ENCODE peak calls at places on chromosomes 3 and 15, in ten cellular contexts. P is K562, R is SJSA1, F is psoas muscle, I is uterus, S is left ventricle myocardium inferior, X is MM.1S, Q is astrocyte of the spinal cord, O is WERI-Rb-1, D is Peyer's patch. W is an unnamed sample.

GRCh38 chr15:77980094-77980493 is 97.4 kb downstream of the TBC1D2B start:
- DNase-seq in P (no peak), R (no peak), F (no peak), I (no peak), S (no peak), X (no peak), Q (no peak), O (no peak), D (no peak), W (peak)

GRCh38 chr3:16004812-16005211 is 169.7 kb upstream of the GALNT15 start:
- DNase-seq in P (no peak), R (no peak), F (no peak), I (no peak), S (no peak), X (no peak), Q (no peak), O (no peak), D (no peak), W (no peak)

GRCh38 chr15:65829150-65829764 is 37.2 kb upstream of the DENND4A start:
- DNase-seq in P (peak), R (no peak), F (no peak), I (no peak), S (no peak), X (peak), Q (peak), O (peak), D (no peak), W (no peak)

GRCh38 chr3:195034101-195034500 is 236.9 kb downstream of the XXYLT1 start:
- DNase-seq in P (no peak), R (no peak), F (no peak), I (no peak), S (no peak), X (no peak), Q (no peak), O (no peak), D (no peak), W (no peak)

GRCh38 chr3:61687206-61687605 is 125.8 kb downstream of the PTPRG start:
- DNase-seq in P (no peak), R (no peak), F (no peak), I (no peak), S (no peak), X (no peak), Q (no peak), O (no peak), D (no peak), W (no peak)

GRCh38 chr15:66775127-66776105 is 73.4 kb downstream of the SMAD6 start:
- DNase-seq in P (no peak), R (no peak), F (no peak), I (peak), S (no peak), X (no peak), Q (peak), O (no peak), D (peak), W (no peak)

GRCh38 chr3:150359381-150359780 is 48.7 kb upstream of the TSC22D2 start:
- DNase-seq in P (no peak), R (no peak), F (no peak), I (no peak), S (no peak), X (no peak), Q (peak), O (no peak), D (no peak), W (no peak)

GRCh38 chr15:36805278-36805677 is 225.9 kb downstream of the CDIN1 start:
- DNase-seq in P (no peak), R (no peak), F (no peak), I (no peak), S (no peak), X (no peak), Q (no peak), O (no peak), D (no peak), W (no peak)

DNA sequence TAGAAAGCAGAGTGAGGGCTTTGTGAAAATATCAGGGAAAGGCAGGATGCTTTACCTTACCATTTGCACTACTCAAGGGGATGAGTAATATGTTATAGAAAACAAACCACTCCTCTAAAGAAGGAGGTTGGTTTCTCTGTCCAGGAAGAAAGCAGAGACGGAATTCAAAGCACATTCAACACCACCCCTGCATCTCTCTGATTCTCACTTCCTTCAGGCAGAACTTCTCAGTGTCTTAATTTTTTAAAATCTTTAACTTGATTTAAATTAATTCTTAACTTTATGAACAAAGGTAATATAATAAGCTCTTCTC is 82.4 kb downstream of the NR2F2 start:
- DNase-seq in P (no peak), R (no peak), F (no peak), I (no peak), S (no peak), X (no peak), Q (no peak), O (no peak), D (no peak), W (no peak)
- H3K4me3 ChIP-seq in P (no peak), R (no peak), F (no peak), I (no peak), S (no peak), X (no peak), Q (no peak), O (no peak), D (no peak), W (no peak)

GRCh38 chr15:99055555-99056134 is 48.1 kb upstream of the PGPEP1L start:
- DNase-seq in P (no peak), R (no peak), F (no peak), I (no peak), S (no peak), X (no peak), Q (no peak), O (no peak), D (no peak), W (no peak)

GRCh38 chr15:99059010-99059981 is 45.6 kb upstream of the SYNM start:
- DNase-seq in P (peak), R (peak), F (peak), I (peak), S (peak), X (peak), Q (peak), O (peak), D (peak), W (peak)

GRCh38 chr15:99057020-99057419 is 47.9 kb upstream of the SYNM start:
- DNase-seq in P (no peak), R (no peak), F (no peak), I (no peak), S (no peak), X (no peak), Q (no peak), O (no peak), D (no peak), W (peak)

GRCh38 chr15:99057697-99058420 is 47.0 kb upstream of the SYNM start:
- DNase-seq in P (no peak), R (no peak), F (no peak), I (peak), S (peak), X (no peak), Q (no peak), O (no peak), D (no peak), W (no peak)

DNA sequence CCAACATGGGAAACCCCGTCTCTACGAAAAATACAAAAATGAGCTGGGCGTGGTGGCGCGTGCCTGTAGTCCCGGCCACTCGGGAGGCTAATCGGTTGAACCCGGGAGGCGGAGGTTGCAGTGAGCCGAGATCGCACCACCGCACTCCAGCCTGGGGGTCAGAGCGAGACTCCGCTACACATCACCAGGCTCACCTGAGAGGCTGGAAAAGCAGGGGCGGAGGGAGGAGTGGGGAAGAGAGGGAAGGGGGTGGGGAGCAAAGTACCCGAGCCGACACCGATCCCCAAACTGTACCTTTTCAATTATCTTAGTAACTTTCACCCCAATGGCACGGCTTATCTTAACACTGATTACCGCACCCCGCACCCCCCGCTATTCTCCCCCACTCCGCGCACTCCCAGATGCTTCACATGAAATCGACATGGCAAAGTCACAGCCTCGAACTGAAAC is 46.4 kb upstream of the SYNM start:
- DNase-seq in P (peak), R (no peak), F (no peak), I (peak), S (no peak), X (no peak), Q (no peak), O (no peak), D (no peak), W (peak)
- H3K4me3 ChIP-seq in P (no peak), R (peak), F (peak), I (peak), S (peak), X (peak), Q (peak), O (peak), D (peak), W (peak)

GRCh38 chr3:72347819-72348319 is 500.4 kb downstream of the SHQ1 start:
- DNase-seq in P (no peak), R (peak), F (peak), I (peak), S (peak), X (no peak), Q (peak), O (no peak), D (peak), W (peak)
- H3K4me3 ChIP-seq in P (no peak), R (no peak), F (no peak), I (no peak), S (no peak), X (no peak), Q (no peak), O (no peak), D (peak), W (no peak)

GRCh38 chr15:71199384-71200351 is 84.4 kb downstream of the THSD4 start:
- DNase-seq in P (no peak), R (no peak), F (no peak), I (no peak), S (no peak), X (no peak), Q (no peak), O (no peak), D (no peak), W (no peak)

GRCh38 chr15:71201471-71201870 is 86.2 kb downstream of the THSD4 start:
- DNase-seq in P (no peak), R (no peak), F (no peak), I (no peak), S (no peak), X (no peak), Q (no peak), O (no peak), D (no peak), W (no peak)

GRCh38 chr15:71195242-71195641 is 80.0 kb downstream of the THSD4 start:
- DNase-seq in P (peak), R (peak), F (no peak), I (no peak), S (no peak), X (no peak), Q (no peak), O (peak), D (no peak), W (peak)

GRCh38 chr15:71197620-71198019 is 82.3 kb downstream of the THSD4 start:
- DNase-seq in P (no peak), R (no peak), F (no peak), I (no peak), S (no peak), X (no peak), Q (no peak), O (no peak), D (no peak), W (no peak)

GRCh38 chr15:71198846-71199245 is 83.6 kb downstream of the THSD4 start:
- DNase-seq in P (no peak), R (no peak), F (no peak), I (no peak), S (no peak), X (no peak), Q (no peak), O (no peak), D (no peak), W (no peak)
- H3K4me3 ChIP-seq in P (no peak), R (no peak), F (no peak), I (no peak), S (no peak), X (no peak), Q (no peak), O (no peak), D (no peak), W (no peak)

GRCh38 chr15:81161851-81162250 is 27.8 kb downstream of the CFAP161 start:
- DNase-seq in P (no peak), R (no peak), F (no peak), I (no peak), S (no peak), X (no peak), Q (peak), O (no peak), D (no peak), W (no peak)

GRCh38 chr15:81161215-81161673 is 27.2 kb downstream of the CFAP161 start:
- DNase-seq in P (no peak), R (no peak), F (no peak), I (no peak), S (no peak), X (peak), Q (no peak), O (no peak), D (no peak), W (no peak)

GRCh38 chr15:81165565-81165964 is 31.1 kb upstream of the IL16 start:
- DNase-seq in P (no peak), R (no peak), F (no peak), I (no peak), S (no peak), X (no peak), Q (no peak), O (no peak), D (no peak), W (no peak)

GRCh38 chr15:81166949-81167816 is 29.5 kb upstream of the IL16 start:
- DNase-seq in P (peak), R (no peak), F (no peak), I (no peak), S (no peak), X (no peak), Q (no peak), O (no peak), D (no peak), W (no peak)

DNA sequence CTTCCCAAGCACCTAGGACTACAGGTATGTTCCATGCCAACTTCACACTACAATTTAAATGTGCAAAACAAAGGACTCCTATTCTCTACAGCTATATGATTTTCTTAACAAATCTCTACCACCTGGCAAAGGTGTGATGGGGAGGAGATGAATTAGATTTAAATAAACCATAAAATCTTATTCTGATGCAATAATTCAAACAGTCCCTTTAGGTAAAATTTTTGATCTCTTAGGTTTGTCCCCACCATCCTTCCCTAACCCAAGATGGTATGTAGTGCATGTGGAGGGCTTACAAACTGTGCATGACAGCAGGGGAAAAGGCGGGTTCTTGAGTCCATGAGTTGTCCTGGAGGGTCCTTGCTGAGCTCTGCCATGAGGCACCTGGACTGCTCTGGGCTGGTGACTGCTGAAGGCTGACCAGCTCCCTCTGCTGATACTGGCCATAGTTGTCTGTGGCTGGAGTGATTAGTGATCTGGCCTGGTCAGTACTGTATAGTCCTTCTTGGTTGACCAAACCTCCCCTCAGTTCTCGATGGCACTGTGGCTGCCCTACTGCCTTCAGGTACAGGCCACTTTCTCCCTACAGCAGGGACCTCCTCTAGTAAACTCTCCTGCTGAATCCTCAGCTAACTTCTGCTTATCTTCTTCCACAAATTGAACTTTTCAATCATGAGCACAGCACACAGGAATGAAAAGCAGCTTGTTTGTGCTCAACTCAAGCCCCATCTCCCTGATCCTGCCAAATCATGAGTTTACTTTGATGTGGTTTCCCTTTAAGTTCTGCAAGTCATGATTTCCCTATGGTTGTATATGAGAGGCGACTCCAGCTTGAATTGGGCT is 30.1 kb downstream of the CFAP161 start:
- DNase-seq in P (peak), R (peak), F (no peak), I (no peak), S (no peak), X (no peak), Q (peak), O (peak), D (no peak), W (peak)
- H3K4me3 ChIP-seq in P (no peak), R (no peak), F (no peak), I (no peak), S (no peak), X (no peak), Q (no peak), O (no peak), D (no peak), W (no peak)

DNA sequence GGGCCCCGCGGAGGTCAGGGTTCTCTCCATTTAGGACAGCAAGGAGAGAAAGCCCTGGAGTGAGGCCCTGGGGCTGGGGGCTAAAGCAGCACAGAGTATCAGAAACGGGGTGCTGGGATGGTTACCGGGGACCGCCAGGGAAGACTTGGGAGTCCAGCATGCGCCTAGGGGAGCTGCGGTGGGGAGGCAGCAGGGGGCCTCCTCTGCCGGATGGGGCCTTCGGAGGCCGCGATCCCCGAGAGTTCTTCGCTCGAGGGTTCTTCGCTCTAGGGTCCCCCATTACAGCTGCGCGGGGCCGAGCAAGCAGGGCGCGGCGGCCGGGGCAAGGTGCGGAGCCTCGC is 515 bp upstream of the APBA2 start:
- DNase-seq in P (no peak), R (no peak), F (no peak), I (no peak), S (no peak), X (no peak), Q (no peak), O (no peak), D (no peak), W (no peak)
- H3K4me3 ChIP-seq in P (peak), R (peak), F (peak), I (no peak), S (peak), X (peak), Q (peak), O (peak), D (peak), W (peak)

GRCh38 chr15:96416218-96416933 is 85.9 kb downstream of the NR2F2 start:
- DNase-seq in P (no peak), R (no peak), F (no peak), I (no peak), S (no peak), X (no peak), Q (no peak), O (no peak), D (no peak), W (peak)
- H3K4me3 ChIP-seq in P (no peak), R (no peak), F (peak), I (peak), S (peak), X (no peak), Q (peak), O (no peak), D (peak), W (peak)